ENCODE peak calls at places on chromosome 7, in six cellular contexts. A is AG04449, Y is AG10803, Z is astrocyte of the cerebellum, C is HFF-Myc, L is left ventricle myocardium inferior. G is an unnamed sample.

GRCh38 chr7:124390301-124390700 is 357.4 kb upstream of the TMEM229A start:
- DNase-seq in A (no peak), Y (no peak), Z (no peak), C (no peak), L (no peak), G (no peak)

GRCh38 chr7:82388138-82388537 is 55.4 kb downstream of the CACNA2D1 start:
- DNase-seq in A (no peak), Y (peak; percentile 23), Z (no peak), C (no peak), L (no peak), G (no peak)

GRCh38 chr7:44144968-44145418 is 3.9 kb upstream of the MYL7 start:
- DNase-seq in A (no peak), Y (no peak), Z (no peak), C (no peak), L (no peak), G (no peak)

GRCh38 chr7:119320316-119320715 is 952.7 kb upstream of the KCND2 start:
- DNase-seq in A (no peak), Y (no peak), Z (no peak), C (no peak), L (no peak), G (no peak)

GRCh38 chr7:22281481-22281880 is 75.5 kb downstream of the RAPGEF5 start:
- DNase-seq in A (no peak), Y (no peak), Z (no peak), C (no peak), L (no peak), G (no peak)

GRCh38 chr7:21448974-21449373 is 21.1 kb downstream of the SP4 start:
- DNase-seq in A (no peak), Y (no peak), Z (no peak), C (no peak), L (no peak), G (no peak)

GRCh38 chr7:43905954-43906326 is 456 bp downstream of the URGCP start:
- DNase-seq in A (no peak), Y (peak; percentile 43), Z (no peak), C (no peak), L (peak; percentile 29), G (no peak)

GRCh38 chr7:75688200-75689136 is 50.3 kb downstream of the HIP1 start:
- DNase-seq in A (no peak), Y (no peak), Z (no peak), C (no peak), L (peak; percentile 27), G (no peak)

GRCh38 chr7:101241015-101241363 is 3.4 kb upstream of the CLDN15 start:
- DNase-seq in A (no peak), Y (no peak), Z (no peak), C (no peak), L (no peak), G (no peak)

GRCh38 chr7:82173400-82174021 is 270.1 kb downstream of the CACNA2D1 start:
- DNase-seq in A (no peak), Y (no peak), Z (no peak), C (no peak), L (no peak), G (no peak)

GRCh38 chr7:124575181-124575580 is 190.4 kb downstream of the GPR37 start:
- DNase-seq in A (no peak), Y (no peak), Z (no peak), C (no peak), L (no peak), G (no peak)

GRCh38 chr7:69363131-69363530 is 235.1 kb upstream of the AUTS2 start:
- DNase-seq in A (no peak), Y (peak; percentile 54), Z (no peak), C (no peak), L (no peak), G (no peak)

GRCh38 chr7:133583545-133584171 is 330.8 kb downstream of the EXOC4 start:
- DNase-seq in A (no peak), Y (no peak), Z (no peak), C (no peak), L (no peak), G (no peak)

GRCh38 chr7:158402471-158402870 is 185.2 kb downstream of the PTPRN2 start:
- DNase-seq in A (no peak), Y (no peak), Z (no peak), C (no peak), L (no peak), G (no peak)

GRCh38 chr7:1101580-1102431 is 13.9 kb downstream of the GPER1 start:
- DNase-seq in A (no peak), Y (no peak), Z (no peak), C (no peak), L (no peak), G (no peak)

GRCh38 chr7:28389504-28390385 is 22.6 kb upstream of the CREB5 start:
- DNase-seq in A (no peak), Y (peak; percentile 68), Z (peak; percentile 59), C (peak; percentile 56), L (no peak), G (no peak)

GRCh38 chr7:55048221-55048859 is 29.5 kb downstream of the EGFR start:
- DNase-seq in A (no peak), Y (no peak), Z (no peak), C (no peak), L (no peak), G (no peak)

GRCh38 chr7:114356133-114356532 is 58.5 kb upstream of the FOXP2 start:
- DNase-seq in A (no peak), Y (no peak), Z (no peak), C (no peak), L (no peak), G (no peak)

GRCh38 chr7:4136501-4137110 is 545.5 kb upstream of the FOXK1 start:
- DNase-seq in A (no peak), Y (no peak), Z (no peak), C (no peak), L (no peak), G (no peak)

GRCh38 chr7:30584415-30584814 is 10.3 kb upstream of the GARS1 start:
- DNase-seq in A (no peak), Y (no peak), Z (no peak), C (no peak), L (no peak), G (no peak)
- H3K4me3 ChIP-seq in A (no peak overlapping the region), Y (no peak overlapping the region), Z (no peak overlapping the region), C (no peak overlapping the region), L (no peak overlapping the region), G (no peak overlapping the region)

GRCh38 chr7:89621925-89622641 is 532.2 kb upstream of the STEAP1 start:
- DNase-seq in A (no peak), Y (no peak), Z (no peak), C (no peak), L (no peak), G (no peak)

GRCh38 chr7:89618269-89618668 is 536.0 kb upstream of the STEAP1 start:
- DNase-seq in A (no peak), Y (no peak), Z (no peak), C (no peak), L (no peak), G (no peak)

GRCh38 chr7:89623018-89623672 is 531.1 kb upstream of the STEAP1 start:
- DNase-seq in A (no peak), Y (peak; percentile 44), Z (peak; percentile 33), C (peak; percentile 1), L (no peak), G (peak; percentile 14)
- TF ChIP-seq CTCF in A (peak; percentile 61), Y (peak; percentile 83), Z (peak; percentile 83), C (peak; percentile 42), L (peak; percentile 68), G (peak; percentile 90)

GRCh38 chr7:157000047-157000726 is 10.3 kb downstream of the MNX1 start:
- DNase-seq in A (no peak), Y (no peak), Z (no peak), C (no peak), L (no peak), G (no peak)

GRCh38 chr7:156998988-156999610 is 11.4 kb downstream of the MNX1 start:
- DNase-seq in A (no peak), Y (no peak), Z (no peak), C (no peak), L (no peak), G (no peak)

GRCh38 chr7:157001920-157002818 is 8.3 kb downstream of the MNX1 start:
- DNase-seq in A (no peak), Y (no peak), Z (no peak), C (no peak), L (no peak), G (no peak)

GRCh38 chr7:157000741-157001653 is 9.5 kb downstream of the MNX1 start:
- DNase-seq in A (no peak), Y (no peak), Z (no peak), C (no peak), L (no peak), G (no peak)

DNA sequence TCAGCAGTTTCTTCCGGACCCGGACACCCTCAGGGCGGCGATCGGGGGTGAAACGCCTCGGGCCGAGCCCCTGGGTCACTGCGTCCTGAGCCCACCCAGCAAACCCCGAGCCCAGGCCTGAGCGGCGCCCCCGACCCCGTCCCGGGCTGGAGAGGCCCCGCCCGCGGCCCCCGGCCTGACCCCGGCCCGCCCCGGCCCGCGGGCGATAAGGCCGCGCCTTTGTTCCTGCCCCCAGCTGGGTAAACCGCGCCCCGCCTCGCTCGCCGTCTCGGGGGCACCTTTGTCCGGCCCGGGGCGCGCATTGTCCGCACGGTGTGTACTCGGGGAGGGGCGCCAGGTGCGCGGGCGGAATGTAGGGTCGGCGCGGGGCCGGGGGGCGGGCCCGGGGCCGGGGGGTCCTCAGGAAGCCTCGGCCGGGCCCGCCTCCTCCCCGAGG is 10.8 kb downstream of the MNX1 start:
- DNase-seq in A (no peak), Y (no peak), Z (no peak), C (no peak), L (no peak), G (no peak)
- H3K4me3 ChIP-seq in A (no peak overlapping the region), Y (no peak overlapping the region), Z (peak overlapping the region; percentile 9), C (no peak overlapping the region), L (peak overlapping the region; percentile 62), G (no peak overlapping the region)

GRCh38 chr7:116034411-116034810 is 3.8 kb upstream of the TFEC start:
- DNase-seq in A (no peak), Y (no peak), Z (no peak), C (no peak), L (no peak), G (no peak)

GRCh38 chr7:116030626-116031276 is at the start of gene TFEC:
- DNase-seq in A (no peak), Y (peak; percentile 2), Z (no peak), C (no peak), L (no peak), G (no peak)

GRCh38 chr7:116028808-116029207 is 1.8 kb downstream of the TFEC start:
- DNase-seq in A (no peak), Y (no peak), Z (no peak), C (no peak), L (no peak), G (no peak)

GRCh38 chr7:116032886-116033285 is 2.3 kb upstream of the TFEC start:
- DNase-seq in A (no peak), Y (no peak), Z (no peak), C (no peak), L (no peak), G (no peak)
- TF ChIP-seq CTCF in A (no peak), Y (no peak), Z (no peak), C (no peak), L (no peak), G (no peak)

DNA sequence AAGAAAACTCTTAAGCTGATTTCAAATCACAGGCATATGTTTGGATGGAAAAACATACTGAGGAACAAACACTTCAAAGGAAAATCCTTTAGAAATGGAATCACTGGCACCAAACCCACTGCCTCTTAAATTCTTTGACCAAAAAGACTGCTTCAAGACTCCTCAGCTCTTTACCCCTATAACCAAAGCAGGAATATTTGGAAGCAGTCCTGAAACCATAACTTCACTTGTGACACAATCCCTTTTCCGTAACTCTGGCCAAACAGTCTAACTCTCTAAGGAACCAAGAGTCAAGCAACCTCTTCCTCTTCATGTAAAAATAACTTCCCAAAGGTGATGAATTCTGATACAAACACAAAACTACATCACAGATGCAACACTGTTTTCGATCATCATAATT is 104.3 kb downstream of the MTERF1 start:
- DNase-seq in A (no peak), Y (no peak), Z (no peak), C (no peak), L (no peak), G (no peak)
- H3K4me3 ChIP-seq in A (no peak overlapping the region), Y (no peak overlapping the region), Z (no peak overlapping the region), C (no peak overlapping the region), L (no peak overlapping the region), G (no peak overlapping the region)